ENCODE peak calls at places on chromosomes 11 and 22, in six cellular contexts. E, K, J, R, Z and I are unnamed samples.

GRCh38 chr22:35547993-35548761 is 7.5 kb downstream of the RASD2 start:
- DNase-seq in E (no peak), K (no peak), J (peak), R (no peak), Z (peak), I (no peak)

GRCh38 chr11:113178671-113179070 is 135.7 kb upstream of the TTC12 start:
- DNase-seq in E (no peak), K (no peak), J (no peak), R (no peak), Z (no peak), I (no peak)

GRCh38 chr11:70128435-70128906 is 50.4 kb downstream of the ANO1 start:
- DNase-seq in E (no peak), K (no peak), J (peak), R (peak), Z (no peak), I (no peak)

GRCh38 chr11:76577199-76577920 is 93.2 kb downstream of the LRRC32 start:
- DNase-seq in E (no peak), K (peak), J (no peak), R (peak), Z (peak), I (no peak)

GRCh38 chr22:42994917-42995562 is 19.9 kb downstream of the PACSIN2 start:
- DNase-seq in E (no peak), K (no peak), J (no peak), R (peak), Z (peak), I (no peak)

GRCh38 chr11:120601566-120601965 is 90.0 kb downstream of the GRIK4 start:
- DNase-seq in E (no peak), K (no peak), J (no peak), R (no peak), Z (peak), I (no peak)

GRCh38 chr11:131095501-131096185 is 179.4 kb upstream of the SNX19 start:
- DNase-seq in E (no peak), K (no peak), J (no peak), R (no peak), Z (no peak), I (no peak)

GRCh38 chr22:38921126-38921525 is 36.3 kb upstream of the APOBEC3A start:
- DNase-seq in E (no peak), K (no peak), J (no peak), R (peak), Z (no peak), I (no peak)

GRCh38 chr11:125174057-125174456 is 9.5 kb downstream of the PKNOX2 start:
- DNase-seq in E (no peak), K (no peak), J (no peak), R (no peak), Z (no peak), I (no peak)

GRCh38 chr22:49825436-49825835 is 2.2 kb downstream of the BRD1 start:
- DNase-seq in E (no peak), K (no peak), J (no peak), R (no peak), Z (peak), I (no peak)

GRCh38 chr11:30501744-30502143 is 84.4 kb downstream of the MPPED2 start:
- DNase-seq in E (no peak), K (no peak), J (no peak), R (no peak), Z (no peak), I (no peak)

GRCh38 chr11:117887431-117888139 is 11.1 kb upstream of the FXYD6 start:
- DNase-seq in E (no peak), K (peak), J (peak), R (no peak), Z (no peak), I (no peak)
- TF ChIP-seq CTCF in E (no peak), K (no peak), J (no peak), R (no peak), Z (no peak), I (no peak)

GRCh38 chr11:93073026-93073425 is 103.6 kb downstream of the MTNR1B start:
- DNase-seq in E (no peak), K (no peak), J (peak), R (no peak), Z (no peak), I (no peak)

GRCh38 chr11:93075782-93076181 is 106.3 kb downstream of the MTNR1B start:
- DNase-seq in E (no peak), K (no peak), J (peak), R (no peak), Z (no peak), I (no peak)

GRCh38 chr11:93067881-93068390 is 98.5 kb downstream of the MTNR1B start:
- DNase-seq in E (no peak), K (no peak), J (no peak), R (no peak), Z (no peak), I (no peak)

GRCh38 chr11:93073508-93074280 is 104.2 kb downstream of the MTNR1B start:
- DNase-seq in E (no peak), K (no peak), J (peak), R (no peak), Z (no peak), I (no peak)

DNA sequence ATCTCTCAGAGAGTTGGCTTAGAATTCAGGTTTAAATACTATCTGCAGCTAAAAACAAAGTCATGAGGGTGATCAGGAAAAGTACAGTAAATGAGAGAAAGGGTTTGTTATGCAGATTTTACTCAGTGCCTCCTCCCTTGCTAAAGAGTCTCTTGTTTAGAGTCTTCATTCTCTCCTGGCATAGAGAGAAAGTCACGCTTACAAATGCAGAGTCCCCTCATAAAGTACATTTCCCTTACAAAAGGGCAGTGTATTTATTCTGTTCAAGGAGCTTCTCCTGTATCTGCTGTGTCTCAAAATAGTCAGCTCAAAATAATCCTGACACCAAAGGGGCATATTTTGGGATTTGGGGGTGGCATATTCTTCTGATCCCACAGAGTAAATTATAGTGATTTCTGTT is 102.8 kb downstream of the MTNR1B start:
- DNase-seq in E (no peak), K (no peak), J (no peak), R (no peak), Z (no peak), I (no peak)
- TF ChIP-seq CTCF in E (no peak), K (no peak), J (no peak), R (no peak), Z (no peak), I (no peak)

GRCh38 chr11:1807628-1807995 is 27.2 kb upstream of the SYT8 start:
- DNase-seq in E (no peak), K (no peak), J (no peak), R (no peak), Z (no peak), I (no peak)
- TF ChIP-seq CTCF in E (peak), K (no peak), J (peak), R (no peak), Z (no peak), I (no peak)

GRCh38 chr11:128553662-128554392 is 33.5 kb downstream of the ETS1 start:
- DNase-seq in E (no peak), K (no peak), J (no peak), R (no peak), Z (peak), I (no peak)
- TF ChIP-seq CTCF in E (no peak), K (peak), J (peak), R (no peak), Z (peak), I (no peak)

DNA sequence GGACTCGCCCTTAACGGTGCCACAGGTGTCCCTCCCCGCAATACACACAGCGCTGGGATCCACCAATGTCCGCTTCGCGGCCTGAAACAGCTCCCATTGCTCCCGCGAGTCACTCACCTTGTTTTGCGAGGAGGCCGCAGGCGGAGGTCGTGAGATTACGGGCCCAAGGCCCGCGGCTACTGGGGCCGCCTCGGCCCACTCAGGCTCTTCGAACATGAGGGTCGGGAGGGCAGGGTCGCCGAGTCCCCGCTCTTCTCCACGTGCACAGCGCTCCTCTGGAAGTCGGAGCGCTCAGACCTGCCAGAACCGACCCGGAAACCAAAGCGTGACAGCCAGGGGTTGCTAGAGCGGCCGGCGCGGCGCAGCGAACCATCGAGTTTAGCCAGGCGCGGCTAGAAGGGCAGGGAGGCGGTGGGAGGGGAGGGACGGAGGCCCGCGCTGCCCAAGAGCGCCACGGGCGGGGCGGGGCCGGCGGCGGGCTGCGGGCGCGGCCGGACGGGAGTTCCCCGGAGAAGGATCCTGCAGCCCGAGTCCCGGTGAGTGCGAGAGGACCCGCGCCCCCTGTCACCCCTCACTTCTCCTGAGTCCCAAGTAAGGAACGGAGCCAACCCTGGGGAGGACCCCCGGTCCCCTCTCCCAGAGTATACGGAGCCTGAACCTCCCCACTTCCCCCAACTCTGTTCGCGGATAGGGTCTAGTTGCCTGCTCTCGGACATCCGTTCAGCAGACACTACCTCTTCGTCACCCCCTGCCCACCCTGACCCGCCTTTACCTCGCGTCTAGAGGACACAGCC is at the start of the genes ILK and RRP8:
- DNase-seq in E (peak), K (peak), J (peak), R (peak), Z (peak), I (peak)
- TF ChIP-seq CTCF in E (peak), K (peak), J (no peak), R (no peak), Z (peak), I (no peak)